ENCODE peak calls at places on chromosomes 13 and 19, in five cellular contexts. C is caudate nucleus, E is GOT3, K is HFFc6, Y is iris pigment epithelial cell. N is an unnamed sample.

GRCh38 chr19:46959962-46960556 is 59.6 kb upstream of the NPAS1 start:
- DNase-seq in Y (no peak), E (no peak), C (no peak), K (no peak), N (no peak)

GRCh38 chr13:90402613-90403012 is 944.9 kb upstream of the MIR17HG start:
- DNase-seq in Y (no peak), E (no peak), C (no peak), K (no peak), N (no peak)

GRCh38 chr13:114148521-114148855 is 16.1 kb upstream of the RASA3 start:
- DNase-seq in E (no peak), C (no peak), K (no peak), Y (no peak), N (no peak)

GRCh38 chr19:16338470-16339360 is 14.1 kb downstream of the KLF2 start:
- DNase-seq in E (no peak), Y (peak), C (no peak), K (peak), N (peak)

GRCh38 chr19:4097501-4097900 is 26.4 kb downstream of the MAP2K2 start:
- DNase-seq in E (no peak), Y (no peak), K (no peak), C (no peak), N (no peak)

GRCh38 chr19:3554254-3555083 is 2.9 kb downstream of the MFSD12 start:
- DNase-seq in Y (no peak), C (no peak), K (no peak), E (no peak), N (no peak)

GRCh38 chr19:47187797-47188196 is 43.2 kb downstream of the BBC3 start:
- DNase-seq in E (no peak), K (no peak), C (no peak), Y (no peak), N (no peak)

GRCh38 chr13:49676581-49677298 is 14.5 kb downstream of the EBPL start:
- DNase-seq in E (no peak), C (no peak), Y (no peak), K (no peak), N (no peak)

GRCh38 chr13:42377640-42378382 is 105.9 kb downstream of the AKAP11 start:
- DNase-seq in K (no peak), C (no peak), E (no peak), Y (peak), N (no peak)

GRCh38 chr19:47663435-47663910 is 49.7 kb upstream of the EHD2 start:
- DNase-seq in K (peak), E (no peak), C (no peak), Y (peak), N (peak)

GRCh38 chr19:29293736-29294342 is 80.9 kb upstream of the UQCRFS1 start:
- DNase-seq in C (no peak), E (no peak), Y (no peak), K (no peak), N (no peak)

GRCh38 chr19:31385744-31386143 is 36.5 kb upstream of the TSHZ3 start:
- DNase-seq in Y (no peak), C (no peak), E (no peak), K (no peak), N (no peak)

GRCh38 chr13:46992383-46992952 is 95.6 kb upstream of the HTR2A start:
- DNase-seq in E (no peak), K (no peak), Y (peak), C (no peak), N (peak)

GRCh38 chr13:32499538-32500210 is 38.9 kb downstream of the N4BP2L2 start:
- DNase-seq in K (no peak), C (no peak), E (no peak), Y (no peak), N (no peak)

GRCh38 chr13:33571618-33572017 is 246.3 kb upstream of the RFC3 start:
- DNase-seq in C (no peak), Y (no peak), K (no peak), E (no peak), N (no peak)

GRCh38 chr19:2533686-2534085 is 57.8 kb downstream of the GADD45B start:
- DNase-seq in Y (peak), E (no peak), C (no peak), K (no peak), N (peak)

GRCh38 chr13:29771247-29771646 is 79.2 kb downstream of the UBL3 start:
- DNase-seq in K (peak), Y (peak), E (no peak), C (no peak), N (peak)